ENCODE peak calls at places on chromosomes 2 and 18, in six cellular contexts. One of them, this sample, is unnamed. For H3K4me1, the result is how much of the 10 kb centered on the place peaks cover.

GRCh38 chr2:96870631-96871255 is 863 bp upstream of the SEMA4C start:
- DNase-seq in tibial artery: peak
- DNase-seq in testis: peak
- DNase-seq in hepatocyte: peak
- DNase-seq in transverse colon: peak
- DNase-seq in OCI-LY7: no peak
- DNase-seq in this sample: peak

GRCh38 chr2:99337164-99337930 is at the start of gene EIF5B:
- DNase-seq in tibial artery: peak
- DNase-seq in testis: peak
- DNase-seq in hepatocyte: peak
- DNase-seq in transverse colon: peak
- DNase-seq in OCI-LY7: peak
- DNase-seq in this sample: peak

GRCh38 chr2:95043300-95043786 is 17.8 kb downstream of the MAL start:
- DNase-seq in tibial artery: no peak
- DNase-seq in testis: peak
- DNase-seq in hepatocyte: peak
- DNase-seq in transverse colon: peak
- DNase-seq in OCI-LY7: no peak
- DNase-seq in this sample: peak

GRCh38 chr2:8189316-8189715 is 492.5 kb upstream of the ID2 start:
- DNase-seq in tibial artery: no peak
- DNase-seq in testis: no peak
- DNase-seq in hepatocyte: no peak
- DNase-seq in transverse colon: no peak
- DNase-seq in OCI-LY7: no peak
- DNase-seq in this sample: no peak

GRCh38 chr2:75790121-75790520 is 79.4 kb upstream of the GCFC2 start:
- DNase-seq in tibial artery: no peak
- DNase-seq in testis: no peak
- DNase-seq in hepatocyte: peak
- DNase-seq in transverse colon: no peak
- DNase-seq in OCI-LY7: no peak
- DNase-seq in this sample: no peak

GRCh38 chr18:79771446-79772107 is 26.2 kb upstream of the KCNG2 start:
- DNase-seq in tibial artery: no peak
- DNase-seq in testis: no peak
- DNase-seq in hepatocyte: no peak
- DNase-seq in transverse colon: peak
- DNase-seq in OCI-LY7: no peak
- DNase-seq in this sample: no peak

GRCh38 chr2:138910427-138910826 is 130.2 kb upstream of the NXPH2 start:
- DNase-seq in tibial artery: no peak
- DNase-seq in testis: no peak
- DNase-seq in hepatocyte: no peak
- DNase-seq in transverse colon: no peak
- DNase-seq in OCI-LY7: no peak
- DNase-seq in this sample: no peak

GRCh38 chr18:8045890-8046289 is 478.8 kb downstream of the PTPRM start:
- DNase-seq in tibial artery: no peak
- DNase-seq in testis: no peak
- DNase-seq in hepatocyte: no peak
- DNase-seq in transverse colon: no peak
- DNase-seq in OCI-LY7: no peak
- DNase-seq in this sample: no peak

GRCh38 chr2:240822280-240822847 is 2.3 kb upstream of the KIF1A start:
- DNase-seq in tibial artery: no peak
- DNase-seq in testis: no peak
- DNase-seq in hepatocyte: no peak
- DNase-seq in transverse colon: no peak
- DNase-seq in OCI-LY7: no peak
- DNase-seq in this sample: no peak

GRCh38 chr2:135800513-135801460 is 36.2 kb downstream of the LCT start:
- DNase-seq in tibial artery: no peak
- DNase-seq in testis: no peak
- DNase-seq in hepatocyte: no peak
- DNase-seq in transverse colon: no peak
- DNase-seq in OCI-LY7: no peak
- DNase-seq in this sample: no peak

GRCh38 chr2:192960945-192961344 is 766.2 kb upstream of the TMEFF2 start:
- DNase-seq in tibial artery: no peak
- DNase-seq in testis: no peak
- DNase-seq in hepatocyte: no peak
- DNase-seq in transverse colon: no peak
- DNase-seq in OCI-LY7: no peak
- DNase-seq in this sample: no peak

GRCh38 chr18:25516121-25516520 is 164.2 kb upstream of the ZNF521 start:
- DNase-seq in tibial artery: no peak
- DNase-seq in testis: no peak
- DNase-seq in hepatocyte: no peak
- DNase-seq in transverse colon: no peak
- DNase-seq in OCI-LY7: peak
- DNase-seq in this sample: peak

GRCh38 chr2:184555352-184555751 is 43.0 kb upstream of the ZNF804A start:
- DNase-seq in tibial artery: no peak
- DNase-seq in testis: no peak
- DNase-seq in hepatocyte: no peak
- DNase-seq in transverse colon: no peak
- DNase-seq in OCI-LY7: no peak
- DNase-seq in this sample: no peak

GRCh38 chr2:155054712-155055111 is 356.2 kb downstream of the KCNJ3 start:
- DNase-seq in tibial artery: no peak
- DNase-seq in testis: no peak
- DNase-seq in hepatocyte: no peak
- DNase-seq in transverse colon: no peak
- DNase-seq in OCI-LY7: no peak
- DNase-seq in this sample: no peak

GRCh38 chr18:23842305-23842704 is 153.1 kb downstream of the LAMA3 start:
- DNase-seq in tibial artery: no peak
- DNase-seq in testis: no peak
- DNase-seq in hepatocyte: no peak
- DNase-seq in transverse colon: no peak
- DNase-seq in OCI-LY7: no peak
- DNase-seq in this sample: no peak

GRCh38 chr18:24176727-24177416 is 38.0 kb downstream of the CABYR start:
- DNase-seq in tibial artery: peak
- DNase-seq in testis: peak
- DNase-seq in hepatocyte: peak
- DNase-seq in transverse colon: peak
- DNase-seq in OCI-LY7: peak
- DNase-seq in this sample: peak

GRCh38 chr2:158984554-158985207 is 16.2 kb downstream of the TANC1 start:
- DNase-seq in tibial artery: no peak
- DNase-seq in testis: peak
- DNase-seq in hepatocyte: no peak
- DNase-seq in transverse colon: no peak
- DNase-seq in OCI-LY7: no peak
- DNase-seq in this sample: peak

GRCh38 chr2:120528693-120529076 is 182.7 kb downstream of the INHBB start:
- DNase-seq in tibial artery: no peak
- DNase-seq in testis: no peak
- DNase-seq in hepatocyte: no peak
- DNase-seq in transverse colon: no peak
- DNase-seq in OCI-LY7: no peak
- DNase-seq in this sample: no peak

GRCh38 chr2:71801969-71802368 is 345.7 kb downstream of the CYP26B1 start:
- DNase-seq in tibial artery: peak
- DNase-seq in testis: peak
- DNase-seq in hepatocyte: peak
- DNase-seq in transverse colon: peak
- DNase-seq in OCI-LY7: no peak
- DNase-seq in this sample: peak

GRCh38 chr18:297936-298335 is 30.1 kb upstream of the THOC1 start:
- DNase-seq in tibial artery: no peak
- DNase-seq in testis: no peak
- DNase-seq in hepatocyte: no peak
- DNase-seq in transverse colon: no peak
- DNase-seq in OCI-LY7: no peak
- DNase-seq in this sample: no peak

GRCh38 chr2:168186452-168186851 is 60.9 kb downstream of the STK39 start:
- DNase-seq in tibial artery: no peak
- DNase-seq in testis: no peak
- DNase-seq in hepatocyte: no peak
- DNase-seq in transverse colon: no peak
- DNase-seq in OCI-LY7: no peak
- DNase-seq in this sample: no peak

GRCh38 chr2:68341583-68341982 is 21.8 kb upstream of the CNRIP1 start:
- DNase-seq in tibial artery: no peak
- DNase-seq in testis: no peak
- DNase-seq in hepatocyte: no peak
- DNase-seq in transverse colon: no peak
- DNase-seq in OCI-LY7: no peak
- DNase-seq in this sample: no peak

GRCh38 chr18:70181015-70181414 is 24.5 kb downstream of the RTTN start:
- DNase-seq in tibial artery: no peak
- DNase-seq in testis: no peak
- DNase-seq in hepatocyte: peak
- DNase-seq in transverse colon: no peak
- DNase-seq in OCI-LY7: no peak
- DNase-seq in this sample: no peak

GRCh38 chr2:84901593-84902120 is 3.8 kb upstream of the TMSB10 start:
- DNase-seq in tibial artery: no peak
- DNase-seq in testis: no peak
- DNase-seq in hepatocyte: no peak
- DNase-seq in transverse colon: no peak
- DNase-seq in OCI-LY7: no peak
- DNase-seq in this sample: no peak
- TF ChIP-seq CTCF in tibial artery: no peak
- TF ChIP-seq CTCF in testis: no peak
- TF ChIP-seq CTCF in hepatocyte: no peak
- TF ChIP-seq CTCF in transverse colon: no peak
- TF ChIP-seq CTCF in OCI-LY7: no peak
- TF ChIP-seq CTCF in this sample: no peak

GRCh38 chr2:146985753-146986152 is 859.1 kb upstream of the ACVR2A start:
- DNase-seq in tibial artery: no peak
- DNase-seq in testis: no peak
- DNase-seq in hepatocyte: no peak
- DNase-seq in transverse colon: no peak
- DNase-seq in OCI-LY7: no peak
- DNase-seq in this sample: no peak
- H3K4me3 ChIP-seq in tibial artery: no peak
- H3K4me3 ChIP-seq in testis: no peak
- H3K4me3 ChIP-seq in hepatocyte: no peak
- H3K4me3 ChIP-seq in transverse colon: no peak
- H3K4me3 ChIP-seq in OCI-LY7: no peak
- H3K4me3 ChIP-seq in this sample: no peak

GRCh38 chr18:76979906-76980305 is 152.7 kb downstream of the MBP start:
- DNase-seq in tibial artery: no peak
- DNase-seq in testis: no peak
- DNase-seq in hepatocyte: no peak
- DNase-seq in transverse colon: no peak
- DNase-seq in OCI-LY7: no peak
- DNase-seq in this sample: no peak

GRCh38 chr18:76980663-76981387 is 151.8 kb downstream of the MBP start:
- DNase-seq in tibial artery: no peak
- DNase-seq in testis: no peak
- DNase-seq in hepatocyte: no peak
- DNase-seq in transverse colon: no peak
- DNase-seq in OCI-LY7: peak
- DNase-seq in this sample: peak

GRCh38 chr18:76977681-76978234 is 154.8 kb downstream of the MBP start:
- DNase-seq in tibial artery: no peak
- DNase-seq in testis: no peak
- DNase-seq in hepatocyte: no peak
- DNase-seq in transverse colon: no peak
- DNase-seq in OCI-LY7: no peak
- DNase-seq in this sample: no peak

GRCh38 chr18:76978616-76979015 is 154.0 kb downstream of the MBP start:
- DNase-seq in tibial artery: no peak
- DNase-seq in testis: no peak
- DNase-seq in hepatocyte: no peak
- DNase-seq in transverse colon: peak
- DNase-seq in OCI-LY7: peak
- DNase-seq in this sample: no peak

GRCh38 chr18:76979111-76979751 is 153.4 kb downstream of the MBP start:
- DNase-seq in tibial artery: no peak
- DNase-seq in testis: no peak
- DNase-seq in hepatocyte: no peak
- DNase-seq in transverse colon: no peak
- DNase-seq in OCI-LY7: no peak
- DNase-seq in this sample: no peak
- H3K4me1 ChIP-seq in tibial artery: under half
- H3K4me1 ChIP-seq in testis: under half
- H3K4me1 ChIP-seq in hepatocyte: under half
- H3K4me1 ChIP-seq in transverse colon: under half
- H3K4me1 ChIP-seq in OCI-LY7: half or more
- H3K4me1 ChIP-seq in this sample: under half

GRCh38 chr2:169806586-169806985 is 7.9 kb downstream of the SSB start:
- DNase-seq in tibial artery: no peak
- DNase-seq in testis: no peak
- DNase-seq in hepatocyte: no peak
- DNase-seq in transverse colon: no peak
- DNase-seq in OCI-LY7: no peak
- DNase-seq in this sample: no peak

GRCh38 chr2:169798718-169799495 is at the start of gene SSB:
- DNase-seq in tibial artery: peak
- DNase-seq in testis: peak
- DNase-seq in hepatocyte: peak
- DNase-seq in transverse colon: peak
- DNase-seq in OCI-LY7: peak
- DNase-seq in this sample: peak

GRCh38 chr2:169808211-169808610 is 9.5 kb downstream of the SSB start:
- DNase-seq in tibial artery: no peak
- DNase-seq in testis: no peak
- DNase-seq in hepatocyte: no peak
- DNase-seq in transverse colon: no peak
- DNase-seq in OCI-LY7: no peak
- DNase-seq in this sample: no peak

GRCh38 chr2:169799555-169799954 is 884 bp downstream of the SSB start:
- DNase-seq in tibial artery: no peak
- DNase-seq in testis: no peak
- DNase-seq in hepatocyte: no peak
- DNase-seq in transverse colon: no peak
- DNase-seq in OCI-LY7: peak
- DNase-seq in this sample: no peak

DNA sequence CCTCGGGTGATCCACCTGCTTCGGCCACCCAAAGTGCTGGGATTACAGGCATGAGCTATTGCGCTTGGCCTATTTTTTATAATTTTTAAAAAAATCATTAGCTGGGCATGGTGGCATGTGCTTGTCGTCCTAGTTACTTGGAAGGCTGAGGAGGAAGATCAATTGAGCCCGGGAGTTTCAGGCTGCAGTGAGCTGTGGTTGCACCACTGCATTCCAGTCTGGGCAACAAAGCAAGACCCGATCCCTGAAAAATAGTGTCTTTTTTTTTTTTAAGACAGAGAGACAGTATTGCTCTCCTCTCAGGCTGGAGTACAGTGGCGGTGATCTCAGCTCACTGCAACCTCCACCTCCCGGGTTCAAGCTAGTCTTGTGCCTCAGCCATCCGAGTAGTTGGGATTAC is 4.8 kb downstream of the SSB start:
- DNase-seq in tibial artery: no peak
- DNase-seq in testis: no peak
- DNase-seq in hepatocyte: no peak
- DNase-seq in transverse colon: no peak
- DNase-seq in OCI-LY7: no peak
- DNase-seq in this sample: no peak
- TF ChIP-seq CTCF in tibial artery: no peak
- TF ChIP-seq CTCF in testis: no peak
- TF ChIP-seq CTCF in hepatocyte: no peak
- TF ChIP-seq CTCF in transverse colon: no peak
- TF ChIP-seq CTCF in OCI-LY7: no peak
- TF ChIP-seq CTCF in this sample: no peak

GRCh38 chr2:203685081-203685621 is 21.3 kb upstream of the CD28 start:
- DNase-seq in tibial artery: no peak
- DNase-seq in testis: no peak
- DNase-seq in hepatocyte: no peak
- DNase-seq in transverse colon: no peak
- DNase-seq in OCI-LY7: no peak
- DNase-seq in this sample: no peak
- H3K4me3 ChIP-seq in tibial artery: no peak
- H3K4me3 ChIP-seq in testis: no peak
- H3K4me3 ChIP-seq in hepatocyte: no peak
- H3K4me3 ChIP-seq in transverse colon: no peak
- H3K4me3 ChIP-seq in OCI-LY7: no peak
- H3K4me3 ChIP-seq in this sample: no peak

This sample was measured in thyroid gland.